ENCODE peak calls at places on chromosome 14, in four cellular contexts. O is A549, S is AG04450, R is astrocyte of the cerebellum. N is an unnamed sample.

GRCh38 chr14:90924618-90925345 is 108.6 kb upstream of the TTC7B start:
- DNase-seq in O (no peak), S (no peak), R (no peak), N (peak; percentile 50)

GRCh38 chr14:103544627-103545218 is 15.7 kb downstream of the TRMT61A start:
- DNase-seq in O (no peak), S (no peak), R (no peak), N (no peak)

GRCh38 chr14:30240685-30241084 is 313.0 kb upstream of the PRKD1 start:
- DNase-seq in O (no peak), S (no peak), R (no peak), N (no peak)

GRCh38 chr14:101088714-101089113 is 185.2 kb upstream of the RTL1 start:
- DNase-seq in O (no peak), S (no peak), R (no peak), N (no peak)

GRCh38 chr14:33990790-33991189 is 39.9 kb upstream of the EGLN3 start:
- DNase-seq in O (no peak), S (no peak), R (no peak), N (no peak)

GRCh38 chr14:24425704-24426103 is 3.8 kb downstream of the CBLN3 start:
- DNase-seq in O (no peak), S (no peak), R (no peak), N (peak; percentile 89)

GRCh38 chr14:75806247-75806876 is 145.3 kb downstream of the TTLL5 start:
- DNase-seq in O (no peak), S (no peak), R (peak; percentile 9), N (peak; percentile 65)

GRCh38 chr14:29458547-29458946 is 469.1 kb downstream of the PRKD1 start:
- DNase-seq in O (no peak), S (no peak), R (no peak), N (peak; percentile 17)

GRCh38 chr14:102437997-102438922 is 71.3 kb downstream of the ANKRD9 start:
- DNase-seq in O (peak; percentile 91), S (peak; percentile 48), R (peak; percentile 51), N (peak; percentile 84)

GRCh38 chr14:20302042-20302761 is 3.5 kb downstream of the TTC5 start:
- DNase-seq in O (no peak), S (no peak), R (no peak), N (peak; percentile 32)

GRCh38 chr14:36655963-36656768 is 5.5 kb upstream of the PAX9 start:
- DNase-seq in O (peak; percentile 66), S (no peak), R (no peak), N (peak; percentile 73)

GRCh38 chr14:102775855-102776760 is 1.1 kb upstream of the TRAF3 start:
- DNase-seq in O (no peak), S (no peak), R (peak; percentile 19), N (peak; percentile 65)

DNA sequence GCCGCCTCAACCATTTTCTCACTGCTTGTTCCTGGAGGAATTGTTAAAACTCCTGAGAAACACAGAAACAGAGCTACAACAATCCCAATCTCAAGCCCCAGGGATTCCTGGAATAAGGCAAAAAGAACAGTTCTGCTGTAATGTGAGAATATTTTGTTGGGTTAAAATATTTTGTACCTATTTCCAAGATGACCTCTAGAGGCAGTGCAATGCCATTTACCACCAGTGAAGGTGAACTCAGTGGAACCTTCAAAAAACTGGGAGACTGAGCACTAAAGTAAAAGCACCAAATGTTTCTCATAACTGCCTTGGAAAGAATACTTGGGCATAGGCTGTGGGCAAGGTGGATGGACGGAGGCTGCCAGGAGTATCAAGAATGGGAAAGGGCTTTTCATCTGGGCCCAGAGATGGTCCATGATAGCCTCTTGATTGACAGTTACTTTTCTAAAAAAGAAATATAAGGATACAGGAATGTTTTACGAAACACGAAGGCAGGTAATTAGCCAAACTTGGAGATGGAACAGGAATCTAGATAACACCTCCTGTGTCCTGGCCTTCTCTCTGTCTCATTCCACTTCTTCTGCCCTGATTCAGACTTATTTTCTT is 334.0 kb upstream of the FLRT2 start:
- DNase-seq in O (peak; percentile 16), S (no peak), R (no peak), N (peak; percentile 27)
- TF ChIP-seq CTCF in O (peak; percentile 39), S (peak; percentile 72), R (peak; percentile 63), N (peak; percentile 63)

GRCh38 chr14:51457858-51458562 is 193.7 kb upstream of the FRMD6 start:
- DNase-seq in O (no peak), S (no peak), R (no peak), N (no peak)
- H3K4me3 ChIP-seq in O (no peak overlapping the region), S (no peak overlapping the region), R (no peak overlapping the region), N (no peak overlapping the region)

GRCh38 chr14:45811155-45811554 is 558.2 kb upstream of the MIS18BP1 start:
- DNase-seq in O (no peak), S (no peak), R (no peak), N (no peak)

GRCh38 chr14:45807187-45807586 is 554.2 kb upstream of the MIS18BP1 start:
- DNase-seq in O (no peak), S (no peak), R (no peak), N (no peak)

DNA sequence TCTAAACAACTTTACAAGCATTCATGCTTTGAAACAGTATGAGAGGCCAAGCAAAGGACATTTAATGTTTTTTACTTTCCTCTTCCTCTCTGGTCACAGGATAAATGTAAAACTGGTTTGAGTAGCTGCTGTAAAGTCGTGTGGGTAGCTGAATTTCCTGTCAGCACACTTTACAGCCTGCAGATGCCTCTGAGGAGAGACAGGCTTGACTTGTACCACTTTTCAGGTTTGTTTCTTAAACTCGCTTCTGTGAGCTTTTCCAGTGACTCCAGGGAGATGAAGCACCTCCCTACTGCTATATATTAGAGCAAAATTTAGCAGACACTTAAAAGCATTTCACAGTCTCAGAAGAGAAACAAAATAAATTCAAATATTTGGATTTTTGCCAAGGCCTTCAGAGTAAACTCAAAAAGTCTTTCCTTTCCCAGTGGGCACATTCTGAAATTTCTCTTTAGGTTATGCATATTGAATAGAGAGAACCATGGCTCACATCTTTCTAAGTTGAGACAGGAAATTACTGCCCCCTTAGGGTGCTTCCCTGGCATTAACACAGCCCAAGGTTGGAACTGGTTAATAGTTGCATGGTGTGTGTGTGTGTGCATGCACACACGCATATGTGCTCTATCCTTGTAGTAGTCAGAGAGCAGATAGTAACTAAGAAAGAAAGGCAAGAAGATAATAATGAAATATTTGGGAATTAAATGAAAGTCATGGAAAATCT is 557.3 kb upstream of the MIS18BP1 start:
- DNase-seq in O (no peak), S (no peak), R (no peak), N (peak; percentile 48)
- TF ChIP-seq CTCF in O (no peak), S (no peak), R (peak; percentile 14), N (peak; percentile 44)

GRCh38 chr14:77088219-77088618 is 9.8 kb upstream of the CIPC start:
- DNase-seq in O (no peak), S (no peak), R (no peak), N (peak; percentile 98)
- H3K4me3 ChIP-seq in O (no peak overlapping the region), S (no peak overlapping the region), R (no peak overlapping the region), N (no peak overlapping the region)

DNA sequence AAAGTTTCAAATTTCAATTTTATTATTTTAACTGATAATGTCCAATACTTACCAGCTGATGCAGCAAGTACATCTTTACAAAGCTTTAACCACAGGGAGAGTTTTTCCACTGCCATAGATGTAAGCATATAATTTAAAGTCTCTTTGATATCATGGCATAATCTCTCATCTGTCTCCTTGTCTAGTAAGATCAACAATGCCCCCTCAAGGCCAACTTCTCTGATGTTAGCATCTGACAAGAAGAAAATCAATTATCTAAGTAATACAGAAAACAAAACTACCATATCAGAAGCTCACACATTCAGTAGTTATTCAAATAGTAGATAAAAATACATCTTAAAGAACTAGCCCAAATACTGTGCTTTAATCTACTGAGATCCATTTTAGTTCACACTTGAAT is 94.2 kb downstream of the HEATR5A start:
- DNase-seq in O (no peak), S (no peak), R (peak; percentile 15), N (peak; percentile 37)
- TF ChIP-seq CTCF in O (peak; percentile 29), S (no peak), R (peak; percentile 21), N (peak; percentile 17)